ENCODE peak calls at places on chromosomes 12 and 14, in ten cellular contexts. G is choroid plexus epithelial cell, H is left ventricle myocardium inferior, R is HCT116, D is tibial artery, U is IMR-90, X is fibroblast of lung, S is K562, Q is astrocyte of the cerebellum, N is AG10803. E is an unnamed sample.

GRCh38 chr12:65779091-65779642 is 45.1 kb upstream of the HMGA2 start:
- DNase-seq in G (peak), H (no peak), R (peak), D (no peak), U (peak), X (peak), S (no peak), Q (no peak), N (peak), E (no peak)

GRCh38 chr14:77141592-77142288 is at the start of gene ZDHHC22:
- DNase-seq in G (no peak), H (no peak), R (no peak), D (no peak), U (no peak), X (no peak), S (no peak), Q (no peak), N (no peak), E (no peak)

GRCh38 chr14:41817626-41818025 is 210.9 kb downstream of the LRFN5 start:
- DNase-seq in G (peak), H (no peak), R (no peak), D (no peak), U (peak), X (peak), S (no peak), Q (peak), N (no peak), E (no peak)

GRCh38 chr12:123882306-123882705 is 90.3 kb downstream of the CCDC92 start:
- DNase-seq in G (no peak), H (no peak), R (no peak), D (no peak), U (no peak), X (no peak), S (no peak), Q (no peak), N (no peak), E (no peak)

GRCh38 chr12:14613718-14614117 is 46.0 kb upstream of the PLBD1 start:
- DNase-seq in G (no peak), H (no peak), R (no peak), D (no peak), U (no peak), X (no peak), S (no peak), Q (no peak), N (no peak), E (no peak)

GRCh38 chr12:104276192-104277131 is 27.1 kb upstream of the EID3 start:
- DNase-seq in G (no peak), H (no peak), R (no peak), D (no peak), U (no peak), X (peak), S (no peak), Q (no peak), N (no peak), E (no peak)

GRCh38 chr12:95393191-95393790 is 80.7 kb upstream of the METAP2 start:
- DNase-seq in G (no peak), H (no peak), R (peak), D (no peak), U (no peak), X (no peak), S (no peak), Q (no peak), N (no peak), E (no peak)

GRCh38 chr14:80425686-80426085 is 214.4 kb upstream of the DIO2 start:
- DNase-seq in G (peak), H (no peak), R (peak), D (no peak), U (peak), X (peak), S (no peak), Q (peak), N (peak), E (peak)

GRCh38 chr14:73262427-73263183 is 25.3 kb downstream of the PAPLN start:
- DNase-seq in G (no peak), H (no peak), R (no peak), D (no peak), U (no peak), X (no peak), S (no peak), Q (no peak), N (no peak), E (no peak)

GRCh38 chr12:31321565-31322228 is 4.3 kb downstream of the SINHCAF start:
- DNase-seq in G (peak), H (no peak), R (no peak), D (no peak), U (peak), X (peak), S (no peak), Q (no peak), N (no peak), E (no peak)

GRCh38 chr12:31324845-31325523 is 966 bp downstream of the SINHCAF start:
- DNase-seq in G (peak), H (peak), R (no peak), D (peak), U (peak), X (peak), S (peak), Q (no peak), N (peak), E (no peak)

GRCh38 chr12:31324116-31324844 is 1.7 kb downstream of the SINHCAF start:
- DNase-seq in G (peak), H (peak), R (peak), D (peak), U (peak), X (peak), S (peak), Q (peak), N (peak), E (no peak)

GRCh38 chr12:31323466-31324115 is 2.4 kb downstream of the SINHCAF start:
- DNase-seq in G (peak), H (peak), R (no peak), D (peak), U (no peak), X (no peak), S (peak), Q (no peak), N (no peak), E (no peak)

GRCh38 chr12:31322651-31323248 is 3.2 kb downstream of the SINHCAF start:
- DNase-seq in G (peak), H (no peak), R (no peak), D (no peak), U (peak), X (peak), S (no peak), Q (peak), N (peak), E (no peak)
- TF ChIP-seq CTCF in G (no peak), H (no peak), R (no peak), D (no peak), U (no peak), X (no peak), S (no peak), Q (no peak), N (no peak), E (no peak)

GRCh38 chr14:76098047-76098446 is 53.7 kb upstream of the GPATCH2L start:
- DNase-seq in G (no peak), H (no peak), R (no peak), D (no peak), U (no peak), X (no peak), S (no peak), Q (no peak), N (no peak), E (no peak)

GRCh38 chr14:76098916-76099675 is 52.6 kb upstream of the GPATCH2L start:
- DNase-seq in G (no peak), H (no peak), R (no peak), D (no peak), U (no peak), X (no peak), S (no peak), Q (no peak), N (no peak), E (no peak)

GRCh38 chr14:76104802-76105355 is 46.8 kb upstream of the GPATCH2L start:
- DNase-seq in G (no peak), H (no peak), R (no peak), D (no peak), U (no peak), X (no peak), S (no peak), Q (no peak), N (no peak), E (no peak)

GRCh38 chr14:76101384-76101783 is 50.3 kb upstream of the GPATCH2L start:
- DNase-seq in G (peak), H (no peak), R (no peak), D (no peak), U (peak), X (peak), S (no peak), Q (no peak), N (peak), E (no peak)

GRCh38 chr14:76101980-76102379 is 49.7 kb upstream of the GPATCH2L start:
- DNase-seq in G (no peak), H (no peak), R (no peak), D (no peak), U (no peak), X (no peak), S (no peak), Q (no peak), N (no peak), E (no peak)
- TF ChIP-seq CTCF in G (no peak), H (no peak), R (peak), D (no peak), U (peak), X (no peak), S (no peak), Q (no peak), N (no peak), E (no peak)

GRCh38 chr14:94343238-94343637 is 20.1 kb upstream of the SERPINA6 start:
- DNase-seq in G (no peak), H (no peak), R (no peak), D (no peak), U (no peak), X (no peak), S (no peak), Q (no peak), N (no peak), E (no peak)
- TF ChIP-seq CTCF in G (no peak), H (no peak), R (no peak), D (no peak), U (no peak), X (no peak), S (no peak), Q (no peak), N (no peak), E (no peak)

DNA sequence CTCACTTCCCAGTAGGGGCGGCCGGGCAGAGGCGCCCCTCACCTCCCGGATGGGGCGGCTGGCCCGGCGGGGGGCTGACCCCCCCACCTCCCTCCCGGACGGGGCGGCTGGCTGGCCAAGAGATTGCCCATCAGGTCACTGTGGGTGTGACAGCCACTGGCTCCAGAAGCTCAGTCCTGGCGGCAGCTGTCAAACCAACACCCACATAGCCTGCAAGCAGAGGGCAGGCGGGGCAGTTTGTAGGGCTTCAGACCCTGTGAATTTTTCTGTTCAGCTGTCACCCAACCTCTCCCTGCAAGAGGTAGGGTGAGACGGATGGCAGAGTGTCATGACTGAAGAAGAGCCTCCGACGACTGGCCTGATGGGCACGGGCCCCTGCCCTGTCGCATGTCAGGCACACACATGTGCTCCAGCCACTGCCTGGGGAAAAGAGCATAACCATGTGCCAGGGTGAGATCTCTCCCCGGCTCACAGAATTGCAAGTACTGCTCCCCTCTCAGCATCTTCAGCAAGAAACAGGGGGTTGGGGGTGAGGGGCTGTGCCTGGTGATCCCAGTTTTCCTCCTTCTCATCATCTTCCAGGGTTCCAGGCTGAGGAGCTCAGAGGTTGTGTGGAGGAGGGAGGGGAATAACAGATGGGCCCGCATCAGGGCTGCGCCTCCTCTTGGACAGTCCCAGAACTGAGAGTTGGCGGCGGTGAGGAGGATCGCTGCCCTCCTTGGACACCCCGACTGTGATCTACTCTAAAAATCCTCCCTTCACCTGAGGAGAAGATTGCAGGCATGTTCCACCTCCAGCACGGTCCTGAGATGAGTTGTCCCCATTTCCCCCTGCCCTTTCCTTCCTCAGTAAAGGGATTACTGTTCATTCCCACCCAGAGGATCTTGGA is 11.2 kb upstream of the PRPH start:
- DNase-seq in G (no peak), H (no peak), R (no peak), D (no peak), U (no peak), X (no peak), S (peak), Q (no peak), N (no peak), E (no peak)
- TF ChIP-seq CTCF in G (peak), H (no peak), R (peak), D (no peak), U (peak), X (peak), S (peak), Q (no peak), N (peak), E (no peak)

GRCh38 chr12:114701553-114701952 is 17.6 kb upstream of the TBX3 start:
- DNase-seq in G (no peak), H (no peak), R (no peak), D (no peak), U (no peak), X (no peak), S (no peak), Q (no peak), N (no peak), E (no peak)

GRCh38 chr12:114700392-114701103 is 16.6 kb upstream of the TBX3 start:
- DNase-seq in G (peak), H (no peak), R (no peak), D (no peak), U (no peak), X (no peak), S (no peak), Q (no peak), N (no peak), E (no peak)

GRCh38 chr12:114702462-114702861 is 18.5 kb upstream of the TBX3 start:
- DNase-seq in G (no peak), H (no peak), R (no peak), D (no peak), U (no peak), X (no peak), S (no peak), Q (no peak), N (no peak), E (no peak)

GRCh38 chr12:114703060-114703493 is 19.1 kb upstream of the TBX3 start:
- DNase-seq in G (no peak), H (no peak), R (no peak), D (no peak), U (no peak), X (no peak), S (no peak), Q (no peak), N (no peak), E (no peak)

DNA sequence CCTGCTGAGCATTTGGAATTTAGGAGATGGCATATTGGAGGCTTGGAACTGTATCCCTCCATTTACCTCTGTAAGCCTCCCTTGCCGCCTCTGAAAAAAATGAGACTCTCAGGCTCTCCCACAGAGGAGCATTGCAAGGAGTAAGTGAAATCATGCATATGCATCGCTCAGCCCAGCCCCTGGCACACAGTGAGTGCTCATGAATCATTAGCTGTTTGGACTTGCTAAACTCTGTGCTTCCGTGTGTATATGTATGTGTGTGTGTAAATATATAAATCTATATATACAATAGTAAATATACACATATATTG is 17.1 kb upstream of the TBX3 start:
- DNase-seq in G (no peak), H (no peak), R (no peak), D (no peak), U (no peak), X (no peak), S (no peak), Q (no peak), N (no peak), E (no peak)
- TF ChIP-seq CTCF in G (no peak), H (no peak), R (no peak), D (no peak), U (no peak), X (no peak), S (no peak), Q (no peak), N (no peak), E (no peak)

E was measured in BJ.